ENCODE peak calls at places on chromosomes 5 and 9, in nine cellular contexts. D is GM06990; J is activated naive CD4-positive, alpha-beta T cell treated with anti-CD3 and anti-CD28 coated beads for 36 hours; Q is ELR; X is smooth muscle cell of the brain vasculature; C is KBM-7; K is sciatic nerve; P is HFF-Myc; B is AG08395. M is an unnamed sample.

GRCh38 chr5:56585973-56586740 is 229.2 kb upstream of the MAP3K1 start:
- DNase-seq in P (no peak), B (no peak), D (no peak), K (peak), C (no peak), Q (no peak), X (no peak), J (peak), M (peak)

GRCh38 chr9:127541865-127542264 is 70.2 kb upstream of the STXBP1 start:
- DNase-seq in J (no peak), B (peak), Q (no peak), D (no peak), P (no peak), C (no peak), K (peak), X (no peak), M (no peak)

GRCh38 chr5:132103380-132103951 is 29.9 kb downstream of the CSF2 start:
- DNase-seq in X (peak), Q (peak), C (peak), B (peak), P (peak), K (peak), D (peak), J (peak), M (peak)

GRCh38 chr9:6014668-6015270 is 655 bp downstream of the RANBP6 start:
- DNase-seq in Q (peak), C (no peak), D (no peak), P (no peak), J (peak), X (no peak), K (no peak), B (peak), M (peak)

GRCh38 chr9:80867731-80868130 is 821.6 kb downstream of the TLE1 start:
- DNase-seq in B (no peak), X (no peak), C (no peak), Q (peak), J (no peak), P (no peak), K (no peak), D (no peak), M (no peak)

GRCh38 chr5:170623576-170624181 is 119.9 kb downstream of the KCNIP1 start:
- DNase-seq in K (peak), Q (peak), D (peak), J (peak), B (peak), X (no peak), P (no peak), C (peak), M (peak)

GRCh38 chr5:71573611-71574010 is 13.5 kb upstream of the MCCC2 start:
- DNase-seq in P (no peak), Q (no peak), B (no peak), K (no peak), C (no peak), D (no peak), X (no peak), J (no peak), M (no peak)

GRCh38 chr9:77066388-77066787 is 46.9 kb downstream of the FOXB2 start:
- DNase-seq in Q (no peak), P (no peak), D (no peak), K (no peak), B (no peak), X (no peak), J (no peak), C (no peak), M (no peak)

GRCh38 chr9:130539473-130540223 is 39.7 kb upstream of the FUBP3 start:
- DNase-seq in X (peak), D (no peak), K (no peak), J (no peak), P (no peak), Q (peak), C (no peak), B (peak), M (no peak)

GRCh38 chr5:149887622-149888183 is 56.9 kb downstream of the PDE6A start:
- DNase-seq in B (peak), J (no peak), P (peak), X (peak), K (no peak), C (peak), Q (peak), D (no peak), M (peak)

GRCh38 chr9:89996717-89997116 is 391.9 kb downstream of the GADD45G start:
- DNase-seq in Q (no peak), D (no peak), X (no peak), B (no peak), J (peak), C (no peak), P (no peak), K (no peak), M (no peak)

GRCh38 chr9:69877852-69878507 is 57.4 kb downstream of the CFAP95 start:
- DNase-seq in D (no peak), X (no peak), P (no peak), J (no peak), Q (peak), C (peak), B (peak), K (no peak), M (no peak)

GRCh38 chr9:73411494-73411893 is 259.8 kb downstream of the ANXA1 start:
- DNase-seq in K (no peak), D (no peak), B (no peak), J (no peak), P (no peak), Q (no peak), C (no peak), X (no peak), M (no peak)

GRCh38 chr5:33034777-33035176 is 323.7 kb downstream of the NPR3 start:
- DNase-seq in K (no peak), Q (no peak), P (no peak), B (no peak), X (no peak), D (no peak), C (no peak), J (no peak), M (no peak)

GRCh38 chr9:131505012-131505411 is 2.3 kb downstream of the POMT1 start:
- DNase-seq in B (no peak), P (no peak), D (no peak), K (no peak), C (no peak), Q (no peak), J (no peak), X (no peak), M (no peak)

GRCh38 chr9:19875291-19875910 is 86.6 kb upstream of the SLC24A2 start:
- DNase-seq in B (no peak), C (no peak), X (no peak), D (no peak), J (no peak), P (no peak), K (no peak), Q (no peak), M (no peak)